ENCODE peak calls at places on chromosomes 16 and 17, in four cellular contexts. One of them, this sample, is unnamed.

GRCh38 chr16:67561824-67562525 is 351 bp upstream of the CTCF start:
- DNase-seq in K562: peak
- DNase-seq in SK-N-SH: peak
- DNase-seq in H1: peak
- DNase-seq in this sample: peak

GRCh38 chr16:27366687-27367462 is 35.1 kb upstream of the IL21R start:
- DNase-seq in SK-N-SH: peak
- DNase-seq in H1: no peak
- DNase-seq in K562: peak
- DNase-seq in this sample: no peak

GRCh38 chr16:57799619-57800212 is 2.6 kb downstream of the KIFC3 start:
- DNase-seq in H1: no peak
- DNase-seq in SK-N-SH: peak
- DNase-seq in K562: no peak
- DNase-seq in this sample: no peak

GRCh38 chr17:44655983-44656700 is at the start of gene MEIOC:
- DNase-seq in SK-N-SH: peak
- DNase-seq in K562: no peak
- DNase-seq in H1: peak
- DNase-seq in this sample: no peak

GRCh38 chr16:17377360-17378324 is 93.1 kb downstream of the XYLT1 start:
- DNase-seq in SK-N-SH: no peak
- DNase-seq in H1: no peak
- DNase-seq in K562: no peak
- DNase-seq in this sample: peak

GRCh38 chr16:89863741-89864391 is 9.5 kb upstream of the TCF25 start:
- DNase-seq in K562: no peak
- DNase-seq in H1: no peak
- DNase-seq in SK-N-SH: no peak
- DNase-seq in this sample: peak

GRCh38 chr17:51354908-51355307 is 94.6 kb downstream of the UTP18 start:
- DNase-seq in K562: no peak
- DNase-seq in H1: no peak
- DNase-seq in SK-N-SH: peak
- DNase-seq in this sample: no peak

GRCh38 chr16:1771072-1771863 is at the start of gene NME3:
- DNase-seq in SK-N-SH: peak
- DNase-seq in H1: no peak
- DNase-seq in K562: peak
- DNase-seq in this sample: no peak

GRCh38 chr17:62780273-62780672 is 27.8 kb downstream of the MARCHF10 start:
- DNase-seq in SK-N-SH: no peak
- DNase-seq in H1: no peak
- DNase-seq in K562: no peak
- DNase-seq in this sample: no peak

GRCh38 chr16:31869511-31870201 is 4.0 kb upstream of the ZNF267 start:
- DNase-seq in SK-N-SH: no peak
- DNase-seq in H1: no peak
- DNase-seq in K562: no peak
- DNase-seq in this sample: peak

GRCh38 chr17:78337244-78338109 is 22.4 kb downstream of the SOCS3 start:
- DNase-seq in K562: no peak
- DNase-seq in H1: no peak
- DNase-seq in SK-N-SH: no peak
- DNase-seq in this sample: peak

GRCh38 chr17:36501351-36501750 is 14.9 kb downstream of the ZNHIT3 start:
- DNase-seq in K562: no peak
- DNase-seq in SK-N-SH: no peak
- DNase-seq in H1: no peak
- DNase-seq in this sample: no peak

GRCh38 chr17:56798916-56799315 is 34.8 kb downstream of the C17orf67 start:
- DNase-seq in K562: peak
- DNase-seq in H1: no peak
- DNase-seq in SK-N-SH: no peak
- DNase-seq in this sample: no peak

GRCh38 chr16:3129137-3130131 is 5.4 kb upstream of the ZNF213 start:
- DNase-seq in H1: peak
- DNase-seq in K562: peak
- DNase-seq in SK-N-SH: peak
- DNase-seq in this sample: no peak

GRCh38 chr17:67203818-67204217 is 41.2 kb downstream of the HELZ start:
- DNase-seq in SK-N-SH: no peak
- DNase-seq in H1: no peak
- DNase-seq in K562: no peak
- DNase-seq in this sample: no peak

GRCh38 chr16:6932871-6933390 is 399.7 kb upstream of the RBFOX1 start:
- DNase-seq in K562: no peak
- DNase-seq in H1: no peak
- DNase-seq in SK-N-SH: no peak
- DNase-seq in this sample: no peak

GRCh38 chr16:88508868-88509748 is 56.0 kb downstream of the ZFPM1 start:
- DNase-seq in H1: no peak
- DNase-seq in K562: peak
- DNase-seq in SK-N-SH: no peak
- DNase-seq in this sample: no peak

GRCh38 chr17:78329263-78330059 is 30.4 kb downstream of the SOCS3 start:
- DNase-seq in H1: no peak
- DNase-seq in K562: no peak
- DNase-seq in SK-N-SH: peak
- DNase-seq in this sample: no peak

GRCh38 chr17:55411463-55411855 is 10.2 kb downstream of the MMD start:
- DNase-seq in H1: no peak
- DNase-seq in K562: no peak
- DNase-seq in SK-N-SH: peak
- DNase-seq in this sample: no peak

GRCh38 chr16:57239089-57239488 is 6.0 kb upstream of the ARL2BP start:
- DNase-seq in K562: no peak
- DNase-seq in SK-N-SH: no peak
- DNase-seq in H1: no peak
- DNase-seq in this sample: no peak

GRCh38 chr16:14529010-14529669 is 100.9 kb downstream of the PARN start:
- DNase-seq in K562: peak
- DNase-seq in SK-N-SH: peak
- DNase-seq in H1: peak
- DNase-seq in this sample: peak

GRCh38 chr17:79515646-79516604 is 94.9 kb downstream of the RBFOX3 start:
- DNase-seq in H1: no peak
- DNase-seq in K562: no peak
- DNase-seq in SK-N-SH: no peak
- DNase-seq in this sample: no peak

GRCh38 chr17:78129385-78130079 is 977 bp upstream of the TMC6 start:
- DNase-seq in SK-N-SH: no peak
- DNase-seq in K562: no peak
- DNase-seq in H1: no peak
- DNase-seq in this sample: no peak

GRCh38 chr17:17824119-17824779 is 12.5 kb downstream of the SREBF1 start:
- DNase-seq in H1: no peak
- DNase-seq in K562: no peak
- DNase-seq in SK-N-SH: peak
- DNase-seq in this sample: no peak

GRCh38 chr16:51807551-51807950 is 656.5 kb upstream of the SALL1 start:
- DNase-seq in K562: no peak
- DNase-seq in SK-N-SH: no peak
- DNase-seq in H1: no peak
- DNase-seq in this sample: no peak

GRCh38 chr17:80920406-80920805 is 71.2 kb upstream of the CHMP6 start:
- DNase-seq in K562: no peak
- DNase-seq in H1: no peak
- DNase-seq in SK-N-SH: no peak
- DNase-seq in this sample: no peak
- TF ChIP-seq NRF1 in K562: no peak
- TF ChIP-seq NRF1 in H1: no peak
- TF ChIP-seq NRF1 in SK-N-SH: no peak
- TF ChIP-seq NRF1 in this sample: no peak

GRCh38 chr16:9977333-9977897 is 204.8 kb downstream of the GRIN2A start:
- DNase-seq in SK-N-SH: no peak
- DNase-seq in K562: no peak
- DNase-seq in H1: no peak
- DNase-seq in this sample: no peak
- TF ChIP-seq SIN3A in SK-N-SH: no peak
- TF ChIP-seq SIN3A in K562: no peak
- TF ChIP-seq SIN3A in H1: no peak
- TF ChIP-seq SIN3A in this sample: no peak

DNA sequence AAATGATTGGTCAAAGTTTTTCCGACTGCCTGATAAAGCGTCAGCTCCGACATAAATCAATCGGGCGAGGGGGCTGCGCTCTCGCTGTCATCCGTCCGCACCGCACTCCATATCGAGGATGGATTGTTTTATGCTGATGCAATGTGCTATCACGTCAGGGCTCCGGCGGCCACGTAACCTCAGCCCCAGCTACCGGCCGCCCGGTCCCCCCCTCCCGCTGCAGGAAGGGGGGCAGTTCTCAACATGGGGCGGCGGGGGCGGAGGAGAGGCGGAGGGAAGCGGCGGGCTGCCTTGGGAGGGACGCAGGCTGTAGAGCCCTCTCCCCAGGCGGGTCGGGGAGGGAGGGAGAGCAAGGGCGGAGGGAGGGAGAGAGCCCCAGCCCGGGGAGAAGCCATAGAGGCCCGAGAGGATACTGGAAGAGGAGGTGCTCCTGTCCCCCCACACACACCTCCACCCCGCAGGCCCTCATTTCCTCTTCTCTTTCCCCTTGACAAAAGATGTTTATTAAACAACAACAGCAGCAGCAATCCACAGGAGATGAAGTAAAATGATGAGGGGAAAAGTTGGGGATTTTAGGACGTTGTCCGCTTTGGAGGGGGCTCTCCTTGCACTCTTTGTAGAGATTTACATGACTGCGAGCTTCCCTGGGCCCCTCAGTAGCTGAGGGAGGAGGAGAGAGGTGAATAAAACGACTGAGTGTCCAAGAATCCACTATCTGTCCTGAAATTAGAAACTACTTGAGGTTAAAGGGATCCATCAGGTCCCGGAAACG is 498 bp upstream of the HOXB9 start:
- DNase-seq in SK-N-SH: no peak
- DNase-seq in H1: no peak
- DNase-seq in K562: peak
- DNase-seq in this sample: no peak
- TF ChIP-seq NRF1 in SK-N-SH: no peak
- TF ChIP-seq NRF1 in H1: no peak
- TF ChIP-seq NRF1 in K562: peak
- TF ChIP-seq NRF1 in this sample: no peak

DNA sequence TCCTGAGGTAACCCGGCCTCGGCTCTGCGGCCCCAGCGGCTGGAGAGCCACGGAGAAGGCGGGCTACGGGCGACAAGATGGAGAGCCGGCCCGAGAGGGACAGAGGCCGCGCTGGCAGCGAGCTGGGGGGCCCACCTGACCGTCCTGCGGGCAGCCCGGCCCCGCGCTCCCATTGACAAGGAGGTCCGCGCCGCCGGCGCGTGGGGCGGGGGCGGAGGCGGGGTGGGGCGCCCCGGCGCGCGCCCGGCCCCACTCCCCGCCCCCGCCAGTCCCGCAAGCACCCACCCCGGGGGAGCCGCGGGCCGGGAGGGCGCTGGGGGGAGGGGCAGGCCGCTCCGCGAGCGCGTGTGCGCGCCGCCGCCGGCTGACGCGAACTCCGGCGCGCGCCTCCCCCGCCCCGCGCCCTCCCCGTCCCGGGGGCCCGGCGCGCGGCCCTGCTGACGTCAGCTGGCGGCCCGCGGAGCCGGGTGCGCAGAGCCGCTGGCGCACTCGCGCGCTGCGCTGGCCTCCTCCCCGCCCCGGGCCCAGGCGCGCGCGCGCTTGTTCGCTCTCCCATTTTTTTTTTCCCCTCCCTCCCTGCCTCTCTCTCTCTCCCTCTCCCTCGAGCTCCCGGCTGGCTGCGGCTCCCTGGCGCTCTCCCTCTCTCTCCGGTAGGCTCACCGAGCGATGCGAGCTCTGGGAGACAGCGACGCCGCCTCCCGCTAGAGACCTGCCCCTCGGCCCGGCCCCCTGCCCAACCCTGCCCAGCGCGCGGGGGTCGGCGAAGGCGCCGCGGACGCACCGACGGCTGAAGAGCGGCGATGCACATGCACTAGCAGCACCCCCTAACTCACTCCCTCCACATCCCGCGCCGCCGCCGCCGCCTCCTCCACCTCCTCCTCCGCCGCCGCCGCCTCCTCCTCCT is at the start of gene GNAO1:
- DNase-seq in SK-N-SH: peak
- DNase-seq in K562: peak
- DNase-seq in H1: no peak
- DNase-seq in this sample: no peak
- TF ChIP-seq SIN3A in SK-N-SH: no peak
- TF ChIP-seq SIN3A in K562: no peak
- TF ChIP-seq SIN3A in H1: no peak
- TF ChIP-seq SIN3A in this sample: no peak

GRCh38 chr16:76162046-76162445 is 115.2 kb upstream of the CNTNAP4 start:
- DNase-seq in SK-N-SH: no peak
- DNase-seq in K562: no peak
- DNase-seq in H1: no peak
- DNase-seq in this sample: no peak

GRCh38 chr16:76164970-76165558 is 112.1 kb upstream of the CNTNAP4 start:
- DNase-seq in H1: no peak
- DNase-seq in SK-N-SH: no peak
- DNase-seq in K562: no peak
- DNase-seq in this sample: peak
- TF ChIP-seq NRF1 in H1: no peak
- TF ChIP-seq NRF1 in SK-N-SH: no peak
- TF ChIP-seq NRF1 in K562: no peak
- TF ChIP-seq NRF1 in this sample: no peak